ENCODE peak calls at places on chromosomes 5 and 9, in seven cellular contexts. One of them, this sample, is unnamed.

GRCh38 chr5:160548949-160549665 is 127.5 kb downstream of the PTTG1 start:
- DNase-seq in NCI-H446: no peak
- DNase-seq in nucleus accumbens: no peak
- DNase-seq in AG20443: no peak
- DNase-seq in ACHN: peak
- DNase-seq in anterior cingulate cortex: no peak
- DNase-seq in effector memory CD8-positive, alpha-beta T cell: no peak
- DNase-seq in this sample: peak

GRCh38 chr9:90964101-90965020 is 162.7 kb downstream of the SYK start:
- DNase-seq in NCI-H446: no peak
- DNase-seq in ACHN: no peak
- DNase-seq in AG20443: no peak
- DNase-seq in anterior cingulate cortex: no peak
- DNase-seq in nucleus accumbens: no peak
- DNase-seq in effector memory CD8-positive, alpha-beta T cell: no peak
- DNase-seq in this sample: no peak

GRCh38 chr9:33852216-33852826 is 35.4 kb downstream of the UBE2R2 start:
- DNase-seq in ACHN: peak
- DNase-seq in NCI-H446: peak
- DNase-seq in effector memory CD8-positive, alpha-beta T cell: peak
- DNase-seq in nucleus accumbens: peak
- DNase-seq in anterior cingulate cortex: peak
- DNase-seq in AG20443: peak
- DNase-seq in this sample: peak

GRCh38 chr9:129822825-129823162 is 1.1 kb downstream of the TOR1A start:
- DNase-seq in NCI-H446: no peak
- DNase-seq in ACHN: no peak
- DNase-seq in anterior cingulate cortex: no peak
- DNase-seq in AG20443: no peak
- DNase-seq in nucleus accumbens: no peak
- DNase-seq in effector memory CD8-positive, alpha-beta T cell: no peak
- DNase-seq in this sample: peak

GRCh38 chr5:89374144-89374784 is 491.3 kb upstream of the MEF2C start:
- DNase-seq in AG20443: no peak
- DNase-seq in anterior cingulate cortex: no peak
- DNase-seq in nucleus accumbens: no peak
- DNase-seq in ACHN: no peak
- DNase-seq in effector memory CD8-positive, alpha-beta T cell: no peak
- DNase-seq in NCI-H446: no peak
- DNase-seq in this sample: peak

GRCh38 chr5:135567661-135568060 is 11.1 kb downstream of the CXCL14 start:
- DNase-seq in nucleus accumbens: no peak
- DNase-seq in NCI-H446: no peak
- DNase-seq in anterior cingulate cortex: no peak
- DNase-seq in ACHN: no peak
- DNase-seq in AG20443: no peak
- DNase-seq in effector memory CD8-positive, alpha-beta T cell: no peak
- DNase-seq in this sample: no peak

GRCh38 chr5:78547731-78548189 is 100.8 kb downstream of the LHFPL2 start:
- DNase-seq in effector memory CD8-positive, alpha-beta T cell: no peak
- DNase-seq in NCI-H446: peak
- DNase-seq in AG20443: peak
- DNase-seq in anterior cingulate cortex: no peak
- DNase-seq in nucleus accumbens: no peak
- DNase-seq in ACHN: no peak
- DNase-seq in this sample: peak

GRCh38 chr5:68392608-68393007 is 177.1 kb downstream of the PIK3R1 start:
- DNase-seq in anterior cingulate cortex: no peak
- DNase-seq in AG20443: no peak
- DNase-seq in effector memory CD8-positive, alpha-beta T cell: no peak
- DNase-seq in NCI-H446: no peak
- DNase-seq in nucleus accumbens: no peak
- DNase-seq in ACHN: no peak
- DNase-seq in this sample: no peak

GRCh38 chr9:131704195-131704983 is 35.5 kb downstream of the RAPGEF1 start:
- DNase-seq in effector memory CD8-positive, alpha-beta T cell: no peak
- DNase-seq in nucleus accumbens: no peak
- DNase-seq in anterior cingulate cortex: no peak
- DNase-seq in ACHN: no peak
- DNase-seq in NCI-H446: no peak
- DNase-seq in AG20443: no peak
- DNase-seq in this sample: no peak

GRCh38 chr5:59838067-59838466 is 55.5 kb downstream of the PDE4D start:
- DNase-seq in effector memory CD8-positive, alpha-beta T cell: no peak
- DNase-seq in anterior cingulate cortex: no peak
- DNase-seq in ACHN: no peak
- DNase-seq in AG20443: no peak
- DNase-seq in NCI-H446: no peak
- DNase-seq in nucleus accumbens: no peak
- DNase-seq in this sample: no peak

GRCh38 chr5:179475956-179476355 is 74.4 kb upstream of the RUFY1 start:
- DNase-seq in NCI-H446: no peak
- DNase-seq in nucleus accumbens: no peak
- DNase-seq in effector memory CD8-positive, alpha-beta T cell: no peak
- DNase-seq in anterior cingulate cortex: no peak
- DNase-seq in ACHN: no peak
- DNase-seq in AG20443: no peak
- DNase-seq in this sample: no peak

GRCh38 chr5:5418764-5419163 is 3.7 kb upstream of the ICE1 start:
- DNase-seq in AG20443: no peak
- DNase-seq in anterior cingulate cortex: no peak
- DNase-seq in effector memory CD8-positive, alpha-beta T cell: no peak
- DNase-seq in ACHN: no peak
- DNase-seq in NCI-H446: no peak
- DNase-seq in nucleus accumbens: no peak
- DNase-seq in this sample: no peak

This sample was measured in AG10803.